ENCODE peak calls at places on chromosomes 7 and 10, in four cellular contexts. W is thyroid gland, Q is heart left ventricle, M is adrenal gland. C is an unnamed sample.

GRCh38 chr10:97025613-97026242 is 160.0 kb downstream of the SLIT1 start:
- DNase-seq in Q (peak; percentile 40), W (peak; percentile 53), M (peak; percentile 56), C (peak; percentile 30)

GRCh38 chr10:110434477-110435096 is 63.1 kb upstream of the DUSP5 start:
- DNase-seq in W (no peak), Q (no peak), M (no peak), C (no peak)

GRCh38 chr7:8217200-8218068 is 44.5 kb downstream of the ICA1 start:
- DNase-seq in W (no peak), M (no peak), Q (no peak), C (no peak)

GRCh38 chr10:21030096-21030495 is 133.0 kb upstream of the NEBL start:
- DNase-seq in M (peak; percentile 19), Q (no peak), W (no peak), C (no peak)

GRCh38 chr10:28105561-28105960 is 106.7 kb upstream of the ODAD2 start:
- DNase-seq in Q (no peak), W (no peak), M (no peak), C (no peak)

GRCh38 chr10:132337019-132337418 is 5.0 kb downstream of the LRRC27 start:
- DNase-seq in W (no peak), M (no peak), Q (no peak), C (no peak)

GRCh38 chr7:150569245-150569644 is 2.1 kb downstream of the GIMAP4 start:
- DNase-seq in M (no peak), W (no peak), Q (no peak), C (no peak)

GRCh38 chr10:22475527-22475856 is 130.2 kb downstream of the SPAG6 start:
- DNase-seq in M (no peak), Q (no peak), W (no peak), C (no peak)

GRCh38 chr7:23873306-23873705 is 163.3 kb downstream of the STK31 start:
- DNase-seq in W (no peak), M (no peak), Q (no peak), C (no peak)

GRCh38 chr7:1501487-1502270 is 2.5 kb downstream of the INTS1 start:
- DNase-seq in Q (no peak), M (no peak), W (no peak), C (no peak)

GRCh38 chr7:122629412-122629953 is 69.4 kb downstream of the RNF133 start:
- DNase-seq in Q (no peak), W (no peak), M (no peak), C (no peak)

GRCh38 chr10:13834581-13835286 is 248.0 kb downstream of the PRPF18 start:
- DNase-seq in Q (peak; percentile 41), W (peak; percentile 57), M (peak; percentile 44), C (no peak)

GRCh38 chr10:45151467-45152214 is 150.9 kb downstream of the ZNF22 start:
- DNase-seq in W (no peak), Q (no peak), M (no peak), C (no peak)

GRCh38 chr7:42843209-42843800 is 68.6 kb downstream of the C7orf25 start:
- DNase-seq in M (peak; percentile 50), W (peak; percentile 45), Q (peak; percentile 42), C (peak; percentile 45)

GRCh38 chr7:82675396-82675795 is 231.8 kb upstream of the CACNA2D1 start:
- DNase-seq in M (no peak), Q (no peak), W (no peak), C (no peak)

GRCh38 chr10:97336942-97337719 is 2.6 kb upstream of the FRAT2 start:
- DNase-seq in M (no peak), W (peak; percentile 72), Q (no peak), C (no peak)

GRCh38 chr7:47536705-47537611 is 45.0 kb downstream of the TNS3 start:
- DNase-seq in W (peak; percentile 47), Q (peak; percentile 53), M (peak; percentile 68), C (peak; percentile 75)
- H3K4me1 ChIP-seq in W (peaks cover 5% of the 10 kb centered on the region), Q (peaks cover 7% of the 10 kb centered on the region), M (peaks cover 59% of the 10 kb centered on the region), C (no peaks in the 10 kb centered on the region)

DNA sequence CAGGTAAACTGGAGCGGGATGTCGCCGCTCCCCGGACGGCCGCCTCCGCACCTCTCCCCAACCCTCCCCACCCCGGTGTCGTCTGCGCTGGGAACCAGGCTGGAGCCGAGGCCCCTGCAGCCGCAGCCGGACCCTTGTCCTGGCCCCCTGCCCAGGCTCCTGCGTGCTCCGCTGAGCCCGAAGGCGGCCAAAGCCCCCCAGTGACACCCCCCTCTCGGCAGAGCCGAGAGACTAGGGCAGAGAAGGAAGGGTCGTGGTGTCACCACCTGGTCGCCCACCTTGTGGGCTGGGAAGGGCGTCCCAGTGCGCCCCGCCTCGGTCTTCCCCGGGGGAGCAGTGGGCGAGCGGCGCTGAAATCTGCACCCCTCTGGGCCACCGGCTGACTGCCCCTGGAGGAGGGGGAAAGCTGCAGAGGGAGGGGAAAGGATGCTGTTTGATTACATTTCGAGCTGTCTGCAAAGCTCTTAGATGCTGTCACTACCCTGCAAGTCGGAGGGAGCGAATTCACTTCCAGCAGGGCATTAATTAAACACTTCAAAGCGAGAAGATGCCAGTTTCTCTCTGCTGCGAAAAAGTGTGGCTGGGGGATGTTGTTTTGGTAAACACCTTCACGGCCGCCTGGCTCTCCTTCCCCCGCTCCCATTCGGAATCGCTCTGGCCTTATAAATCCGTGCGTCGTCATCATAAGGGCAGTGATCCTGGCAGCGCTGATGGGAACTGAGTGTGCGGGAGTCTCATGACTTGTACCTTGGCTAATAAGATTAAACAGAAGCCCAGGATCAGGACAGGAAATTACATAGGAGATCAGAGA is 622 bp downstream of the DYNC1I1 start:
- DNase-seq in M (peak; percentile 18), W (peak; percentile 10), Q (peak; percentile 23), C (peak; percentile 20)
- H3K27ac ChIP-seq in M (peak overlapping the region; percentile 51), W (peak overlapping the region; percentile 25), Q (peak overlapping the region; percentile 86), C (no peak overlapping the region)

GRCh38 chr7:152145853-152146466 is 120.5 kb downstream of the GALNT11 start:
- DNase-seq in W (peak; percentile 26), M (peak; percentile 43), Q (no peak), C (no peak)
- H3K36me3 ChIP-seq in W (peaks cover 68% of the 10 kb centered on the region), M (no peaks in the 10 kb centered on the region), Q (peaks cover 100% of the 10 kb centered on the region), C (no peaks in the 10 kb centered on the region)

DNA sequence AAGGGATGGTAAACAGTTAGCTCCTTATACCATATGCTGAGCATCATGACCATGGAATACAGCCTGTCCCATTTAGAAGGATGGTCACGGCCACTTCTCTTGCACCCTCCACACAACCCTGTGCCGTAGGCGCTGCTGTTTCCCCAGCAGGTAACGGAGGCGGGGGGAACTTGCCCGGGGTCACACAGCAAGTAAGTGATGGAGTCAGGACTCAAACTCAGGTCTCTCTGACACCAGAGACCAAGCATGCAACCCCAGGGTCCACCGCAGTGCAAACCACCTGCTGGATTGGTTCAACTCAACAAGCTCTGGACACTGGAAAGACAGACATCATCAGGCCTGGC is 71.6 kb downstream of the ZRANB1 start:
- DNase-seq in M (no peak), W (no peak), Q (no peak), C (no peak)
- H3K4me1 ChIP-seq in M (peaks cover 51% of the 10 kb centered on the region), W (peaks cover 53% of the 10 kb centered on the region), Q (peaks cover 76% of the 10 kb centered on the region), C (peaks cover 26% of the 10 kb centered on the region)

DNA sequence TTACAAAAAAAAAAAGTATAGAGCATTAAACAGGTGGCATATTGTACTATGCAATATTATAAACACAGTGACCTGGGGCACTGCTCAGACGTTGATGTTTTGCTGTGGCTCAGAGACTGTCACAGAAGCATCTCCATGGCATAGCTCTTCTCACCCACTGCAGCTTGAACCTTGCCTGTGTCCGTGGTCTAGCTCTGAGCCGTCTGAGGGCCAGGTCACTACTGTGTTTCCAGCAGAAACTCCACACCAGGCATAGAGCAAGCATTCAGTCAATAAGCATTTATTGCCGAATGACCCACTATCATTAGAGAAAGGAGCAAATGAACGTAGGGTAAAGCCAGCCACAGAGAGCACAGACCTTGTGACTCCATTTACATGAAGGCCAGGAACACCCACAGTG is 443.2 kb upstream of the FOXK1 start:
- DNase-seq in Q (no peak), M (no peak), W (no peak), C (no peak)
- H3K27ac ChIP-seq in Q (no peak overlapping the region), M (no peak overlapping the region), W (no peak overlapping the region), C (no peak overlapping the region)

DNA sequence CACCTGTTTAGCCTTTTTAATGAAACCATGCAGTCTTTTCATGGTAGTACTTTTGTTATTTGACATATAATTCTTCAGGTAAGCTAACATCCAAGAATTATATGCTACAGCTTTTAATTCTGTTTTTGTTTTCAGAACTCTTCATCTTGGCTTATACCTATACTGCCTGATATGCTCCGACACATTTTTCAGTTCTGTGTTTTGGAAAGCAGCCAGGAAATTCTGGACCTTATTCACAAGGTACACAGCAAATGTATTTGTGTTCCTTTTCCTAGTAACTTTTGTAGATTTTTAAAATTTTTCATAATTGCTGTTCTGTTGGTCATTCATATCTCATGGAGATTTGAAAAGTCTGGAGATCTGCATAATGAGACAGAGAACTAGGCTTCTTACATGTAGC is 56.7 kb downstream of the BTAF1 start:
- DNase-seq in M (no peak), W (no peak), Q (no peak), C (no peak)
- H3K36me3 ChIP-seq in M (no peaks in the 10 kb centered on the region), W (peaks cover 17% of the 10 kb centered on the region), Q (peaks cover 47% of the 10 kb centered on the region), C (no peaks in the 10 kb centered on the region)

GRCh38 chr10:35363587-35363986 is 27.3 kb downstream of the CCNY start:
- DNase-seq in Q (no peak), W (no peak), M (no peak), C (no peak)

GRCh38 chr10:35367991-35368390 is 31.7 kb downstream of the CCNY start:
- DNase-seq in M (no peak), W (no peak), Q (no peak), C (no peak)

GRCh38 chr10:35362701-35363350 is 26.5 kb downstream of the CCNY start:
- DNase-seq in M (no peak), Q (no peak), W (no peak), C (no peak)

GRCh38 chr10:35367107-35367859 is 31.0 kb downstream of the CCNY start:
- DNase-seq in Q (no peak), M (no peak), W (no peak), C (no peak)

DNA sequence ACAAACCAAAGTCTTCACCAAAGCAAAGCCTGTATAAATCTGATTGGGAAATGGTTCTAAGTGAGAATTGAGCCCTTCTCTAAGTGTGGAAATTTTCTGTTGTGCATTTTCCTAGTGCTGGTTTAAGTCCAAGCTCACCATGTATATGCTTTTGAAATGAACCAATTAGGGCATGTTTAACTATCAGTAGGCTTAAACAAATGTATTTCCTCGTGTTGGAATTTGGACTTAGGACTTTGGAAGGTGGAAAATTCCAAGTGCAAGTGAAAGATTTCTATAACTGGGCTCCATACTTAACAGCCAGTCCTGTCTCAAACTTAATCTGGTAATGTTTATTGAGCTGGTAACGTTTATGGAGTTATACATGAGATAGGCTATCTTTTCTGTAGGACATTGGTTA is 28.5 kb downstream of the CCNY start:
- DNase-seq in W (no peak), Q (no peak), M (no peak), C (no peak)
- H3K4me1 ChIP-seq in W (peaks cover 11% of the 10 kb centered on the region), Q (peaks cover 38% of the 10 kb centered on the region), M (peaks cover 22% of the 10 kb centered on the region), C (peaks cover 6% of the 10 kb centered on the region)

DNA sequence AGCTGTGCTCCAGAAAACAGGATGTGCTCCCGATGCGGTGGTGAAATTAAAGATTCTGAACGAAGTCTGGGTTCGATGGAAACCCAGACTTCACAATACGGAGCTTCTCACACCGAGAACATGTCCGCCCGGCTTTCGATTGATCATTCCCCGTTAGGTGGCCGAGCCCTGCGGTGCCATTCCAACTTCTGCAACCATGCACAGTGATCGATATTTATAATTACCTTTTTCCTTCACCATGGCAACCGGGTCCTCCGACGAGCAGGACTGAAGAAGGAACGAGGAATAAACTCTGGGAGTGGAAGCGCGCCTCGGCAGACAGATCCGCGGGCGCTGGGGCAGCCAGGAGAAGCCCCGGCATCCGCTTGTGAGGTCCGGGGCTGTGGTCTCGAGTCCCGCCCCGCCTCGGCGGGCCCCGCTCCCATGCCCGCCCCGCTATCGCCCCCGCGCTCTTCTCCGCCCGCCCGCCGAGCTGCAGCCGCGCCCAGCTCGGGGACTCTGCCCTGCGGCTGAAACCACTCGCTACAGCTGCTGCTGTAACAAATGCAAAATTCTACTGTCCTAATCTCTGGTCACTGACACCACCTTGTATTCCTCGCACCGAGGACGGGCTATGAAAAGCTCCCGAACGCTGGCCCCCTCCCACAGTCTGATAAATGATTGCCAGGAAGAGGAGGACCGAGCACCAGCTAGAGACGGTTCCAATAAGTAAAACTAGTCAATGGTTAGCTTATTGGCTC is 26.2 kb downstream of the ABLIM1 start:
- DNase-seq in M (peak; percentile 66), Q (peak; percentile 60), W (peak; percentile 50), C (no peak)
- H3K27ac ChIP-seq in M (peak overlapping the region; percentile 90), Q (peak overlapping the region; percentile 80), W (peak overlapping the region; percentile 95), C (peak overlapping the region; percentile 66)